ENCODE peak calls at places on chromosome 6, in six cellular contexts. P is hepatic stellate cell; G is Jurkat, Clone E6-1; I is Calu3; S is GM06990; C is NCI-H1092 treated with DMSO at 0.1 percent for 48 hours. T is an unnamed sample.

GRCh38 chr6:125741336-125741735 is 8.1 kb upstream of the HEY2 start:
- DNase-seq in P (no peak), I (no peak), C (no peak), S (no peak), G (no peak), T (no peak)

GRCh38 chr6:113464959-113465358 is 392.2 kb upstream of the MARCKS start:
- DNase-seq in G (no peak), C (no peak), S (no peak), P (no peak), I (peak), T (no peak)

GRCh38 chr6:21804941-21805610 is 211.5 kb downstream of the SOX4 start:
- DNase-seq in C (no peak), S (no peak), I (no peak), G (no peak), P (peak), T (no peak)

GRCh38 chr6:165219629-165220028 is 89.8 kb downstream of the C6orf118 start:
- DNase-seq in I (no peak), S (no peak), C (no peak), P (no peak), G (no peak), T (no peak)

GRCh38 chr6:53300656-53301551 is 47.8 kb downstream of the ELOVL5 start:
- DNase-seq in G (peak), P (no peak), S (no peak), I (no peak), C (no peak), T (no peak)

GRCh38 chr6:112289039-112289566 is 34.7 kb upstream of the LAMA4 start:
- DNase-seq in I (no peak), P (no peak), S (no peak), G (no peak), C (peak), T (peak)

GRCh38 chr6:159169193-159169555 is at the start of gene FNDC1:
- DNase-seq in I (peak), C (peak), G (no peak), S (peak), P (peak), T (peak)

GRCh38 chr6:96975848-96976247 is 51.3 kb downstream of the KLHL32 start:
- DNase-seq in S (no peak), C (no peak), I (no peak), G (no peak), P (no peak), T (no peak)

GRCh38 chr6:152671146-152671545 is 26.6 kb upstream of the MYCT1 start:
- DNase-seq in S (no peak), P (no peak), G (no peak), I (no peak), C (no peak), T (no peak)

GRCh38 chr6:111260570-111261298 is 173.4 kb downstream of the SLC16A10 start:
- DNase-seq in I (no peak), S (no peak), C (no peak), P (no peak), G (no peak), T (no peak)

GRCh38 chr6:101443315-101443714 is 49.8 kb downstream of the GRIK2 start:
- DNase-seq in I (no peak), S (no peak), P (no peak), G (no peak), C (no peak), T (no peak)

GRCh38 chr6:52499026-52499425 is 77.8 kb downstream of the TRAM2 start:
- DNase-seq in S (no peak), G (no peak), I (no peak), P (no peak), C (no peak), T (peak)

GRCh38 chr6:138161434-138162103 is at the start of gene ARFGEF3:
- DNase-seq in G (no peak), P (peak), S (peak), C (peak), I (peak), T (peak)

GRCh38 chr6:126054258-126054702 is 67.9 kb downstream of the TRMT11 start:
- DNase-seq in G (peak), I (no peak), S (no peak), P (no peak), C (no peak), T (no peak)

GRCh38 chr6:116314878-116315277 is 35.1 kb upstream of the TSPYL1 start:
- DNase-seq in I (peak), P (no peak), S (no peak), G (no peak), C (no peak), T (no peak)

GRCh38 chr6:54291738-54292137 is 16.5 kb upstream of the TINAG start:
- DNase-seq in S (peak), I (no peak), P (no peak), G (no peak), C (no peak), T (no peak)

GRCh38 chr6:123770247-123770949 is 33.3 kb upstream of the NKAIN2 start:
- DNase-seq in I (no peak), S (no peak), P (no peak), C (no peak), G (no peak), T (no peak)

GRCh38 chr6:38311201-38311600 is 328.5 kb downstream of the BTBD9 start:
- DNase-seq in G (no peak), S (no peak), P (no peak), I (no peak), C (no peak), T (no peak)

GRCh38 chr6:154060076-154060475 is 21.0 kb downstream of the OPRM1 start:
- DNase-seq in G (no peak), I (no peak), P (no peak), C (no peak), S (no peak), T (no peak)